ENCODE peak calls at places on chromosomes 6 and 20, in ten cellular contexts. E is ovary; R is astrocyte of the spinal cord; K is activated CD4-positive, alpha-beta T cell treated with anti-CD3 and anti-CD28 coated beads, Interleukin-2, amount 50 U/mL, for 4 hours; S is activated T-helper 1 cell treated with anti-CD3 and anti-CD28 coated beads, Interleukin-12 subunit alpha, Interleukin-12 subunit beta, Interleukin-2, Interleukin-4 antibody, amounts not matched to agents 30 ng/mL and 10 ng/mL and 1 ng/mL, durations not matched to agents 14 hours and 24 hours and 36 hours; B is breast epithelium; Q is left ventricle myocardium superior; O is T-cell; Y is effector CD4-positive, alpha-beta T cell; P is dorsolateral prefrontal cortex. W is an unnamed sample.

GRCh38 chr6:129131282-129131681 is 248.3 kb downstream of the LAMA2 start:
- DNase-seq in E (peak; percentile 74), R (peak; percentile 59), K (no peak), S (no peak), B (no peak), Q (peak; percentile 54), O (no peak), Y (no peak), P (no peak), W (no peak)

GRCh38 chr20:33893314-33893713 is 82.2 kb downstream of the CHMP4B start:
- DNase-seq in E (no peak), R (peak; percentile 38), K (no peak), S (no peak), B (no peak), Q (no peak), O (no peak), Y (no peak), P (no peak), W (no peak)

GRCh38 chr6:34391023-34391485 is 1.4 kb downstream of the NUDT3 start:
- DNase-seq in E (peak; percentile 52), R (peak; percentile 55), K (no peak), S (no peak), B (no peak), Q (no peak), O (no peak), Y (no peak), P (peak; percentile 18), W (no peak)

GRCh38 chr20:48625136-48625900 is 202.5 kb downstream of the PREX1 start:
- DNase-seq in E (no peak), R (no peak), K (no peak), S (no peak), B (no peak), Q (no peak), O (no peak), Y (no peak), P (no peak), W (no peak)

GRCh38 chr6:79984261-79984660 is 20.2 kb upstream of the TTK start:
- DNase-seq in E (no peak), R (peak; percentile 64), K (no peak), S (no peak), B (no peak), Q (no peak), O (no peak), Y (no peak), P (no peak), W (no peak)

GRCh38 chr6:27472182-27472616 is 706 bp downstream of the ZNF184 start:
- DNase-seq in E (peak; percentile 69), R (peak; percentile 78), K (peak; percentile 64), S (peak; percentile 47), B (peak; percentile 52), Q (peak; percentile 36), O (peak; percentile 77), Y (peak; percentile 66), P (peak; percentile 46), W (peak; percentile 51)

GRCh38 chr6:35218021-35218420 is 4.3 kb downstream of the SCUBE3 start:
- DNase-seq in E (no peak), R (no peak), K (no peak), S (no peak), B (no peak), Q (no peak), O (no peak), Y (no peak), P (no peak), W (no peak)

GRCh38 chr20:9514461-9515210 is at the start of gene LAMP5:
- DNase-seq in E (no peak), R (peak; percentile 33), K (no peak), S (no peak), B (no peak), Q (peak; percentile 34), O (no peak), Y (no peak), P (peak; percentile 18), W (no peak)

GRCh38 chr6:53327017-53327395 is 21.7 kb downstream of the ELOVL5 start:
- DNase-seq in E (no peak), R (no peak), K (no peak), S (no peak), B (no peak), Q (no peak), O (no peak), Y (no peak), P (no peak), W (no peak)

GRCh38 chr6:107313776-107314175 is 145.6 kb downstream of the PDSS2 start:
- DNase-seq in E (no peak), R (no peak), K (no peak), S (no peak), B (no peak), Q (no peak), O (no peak), Y (no peak), P (no peak), W (no peak)

GRCh38 chr6:41306187-41306854 is 19.8 kb upstream of the TREM1 start:
- DNase-seq in E (no peak), R (peak; percentile 36), K (peak; percentile 33), S (peak; percentile 25), B (no peak), Q (no peak), O (no peak), Y (peak; percentile 27), P (peak; percentile 24), W (no peak)

GRCh38 chr20:16007978-16008377 is 565.3 kb downstream of the KIF16B start:
- DNase-seq in E (no peak), R (no peak), K (no peak), S (no peak), B (no peak), Q (no peak), O (no peak), Y (no peak), P (no peak), W (no peak)

GRCh38 chr6:97440590-97441176 is 157.7 kb upstream of the MMS22L start:
- DNase-seq in E (no peak), R (peak; percentile 38), K (no peak), S (no peak), B (no peak), Q (no peak), O (no peak), Y (no peak), P (peak; percentile 17), W (no peak)

GRCh38 chr6:57040011-57040410 is 6.5 kb upstream of the KIAA1586 start:
- DNase-seq in E (no peak), R (no peak), K (no peak), S (no peak), B (no peak), Q (no peak), O (no peak), Y (no peak), P (no peak), W (no peak)

GRCh38 chr6:3747100-3747737 is 4.3 kb downstream of the PXDC1 start:
- DNase-seq in E (no peak), R (no peak), K (no peak), S (no peak), B (peak; percentile 35), Q (no peak), O (no peak), Y (no peak), P (no peak), W (no peak)

GRCh38 chr20:444862-445426 is 17.4 kb downstream of the TBC1D20 start:
- DNase-seq in E (no peak), R (peak; percentile 67), K (no peak), S (no peak), B (no peak), Q (no peak), O (no peak), Y (no peak), P (peak; percentile 38), W (no peak)

GRCh38 chr6:17984399-17984798 is 3.0 kb downstream of the KIF13A start:
- DNase-seq in E (no peak), R (no peak), K (no peak), S (no peak), B (no peak), Q (no peak), O (no peak), Y (no peak), P (no peak), W (no peak)

GRCh38 chr6:22363166-22363965 is 66.5 kb upstream of the PRL start:
- DNase-seq in E (no peak), R (no peak), K (no peak), S (no peak), B (no peak), Q (no peak), O (no peak), Y (no peak), P (no peak), W (no peak)

GRCh38 chr20:15297059-15297875 is 959.9 kb upstream of the FLRT3 start:
- DNase-seq in E (no peak), R (no peak), K (no peak), S (no peak), B (no peak), Q (no peak), O (no peak), Y (no peak), P (peak; percentile 46), W (no peak)

GRCh38 chr20:58223358-58223941 is 5.0 kb downstream of the ANKRD60 start:
- DNase-seq in E (no peak), R (no peak), K (no peak), S (no peak), B (no peak), Q (no peak), O (no peak), Y (no peak), P (no peak), W (no peak)

GRCh38 chr20:57727863-57728262 is 18.0 kb upstream of the PMEPA1 start:
- DNase-seq in E (no peak), R (no peak), K (no peak), S (no peak), B (no peak), Q (no peak), O (no peak), Y (no peak), P (no peak), W (no peak)

GRCh38 chr6:119463081-119463626 is 113.6 kb upstream of the MAN1A1 start:
- DNase-seq in E (no peak), R (no peak), K (no peak), S (peak; percentile 22), B (no peak), Q (no peak), O (no peak), Y (no peak), P (no peak), W (no peak)

GRCh38 chr20:38973546-38974120 is 11.5 kb downstream of the DHX35 start:
- DNase-seq in E (peak; percentile 41), R (peak; percentile 58), K (no peak), S (no peak), B (no peak), Q (peak; percentile 54), O (no peak), Y (no peak), P (no peak), W (no peak)

GRCh38 chr6:53673138-53673801 is 7.7 kb upstream of the KLHL31 start:
- DNase-seq in E (no peak), R (peak; percentile 78), K (no peak), S (no peak), B (no peak), Q (no peak), O (no peak), Y (no peak), P (no peak), W (no peak)